ENCODE peak calls at places on chromosome 14, in seven cellular contexts. One of them, this sample, is unnamed.

GRCh38 chr14:71498151-71498734 is 434.0 kb upstream of the RGS6 start:
- DNase-seq in NCI-H774: no peak
- DNase-seq in substantia nigra: no peak
- DNase-seq in HS-5: no peak
- DNase-seq in activated T-cell treated with anti-CD3 and anti-CD28 coated beads for 4 hours: no peak
- DNase-seq in A172: no peak
- DNase-seq in HL-60: no peak
- DNase-seq in this sample: no peak

GRCh38 chr14:45211295-45211694 is 41.7 kb downstream of the MIS18BP1 start:
- DNase-seq in A172: no peak
- DNase-seq in substantia nigra: no peak
- DNase-seq in NCI-H774: no peak
- DNase-seq in HL-60: no peak
- DNase-seq in HS-5: no peak
- DNase-seq in activated T-cell treated with anti-CD3 and anti-CD28 coated beads for 4 hours: no peak
- DNase-seq in this sample: no peak

GRCh38 chr14:36268957-36269734 is 51.3 kb downstream of the MBIP start:
- DNase-seq in substantia nigra: no peak
- DNase-seq in HS-5: no peak
- DNase-seq in A172: no peak
- DNase-seq in activated T-cell treated with anti-CD3 and anti-CD28 coated beads for 4 hours: no peak
- DNase-seq in HL-60: no peak
- DNase-seq in NCI-H774: peak
- DNase-seq in this sample: no peak

GRCh38 chr14:73865536-73866113 is 14.0 kb downstream of the PTGR2 start:
- DNase-seq in HL-60: no peak
- DNase-seq in A172: no peak
- DNase-seq in activated T-cell treated with anti-CD3 and anti-CD28 coated beads for 4 hours: no peak
- DNase-seq in NCI-H774: no peak
- DNase-seq in substantia nigra: no peak
- DNase-seq in HS-5: no peak
- DNase-seq in this sample: no peak

GRCh38 chr14:97458302-97459137 is 661.3 kb downstream of the VRK1 start:
- DNase-seq in NCI-H774: no peak
- DNase-seq in activated T-cell treated with anti-CD3 and anti-CD28 coated beads for 4 hours: peak
- DNase-seq in HL-60: no peak
- DNase-seq in A172: no peak
- DNase-seq in HS-5: no peak
- DNase-seq in substantia nigra: peak
- DNase-seq in this sample: peak

GRCh38 chr14:22303589-22304195 is 285.3 kb downstream of the DAD1 start:
- DNase-seq in activated T-cell treated with anti-CD3 and anti-CD28 coated beads for 4 hours: no peak
- DNase-seq in HS-5: no peak
- DNase-seq in A172: no peak
- DNase-seq in HL-60: no peak
- DNase-seq in NCI-H774: no peak
- DNase-seq in substantia nigra: no peak
- DNase-seq in this sample: no peak

GRCh38 chr14:104557086-104557485 is 22.5 kb upstream of the C14orf180 start:
- DNase-seq in HL-60: no peak
- DNase-seq in A172: no peak
- DNase-seq in HS-5: no peak
- DNase-seq in NCI-H774: no peak
- DNase-seq in substantia nigra: no peak
- DNase-seq in activated T-cell treated with anti-CD3 and anti-CD28 coated beads for 4 hours: no peak
- DNase-seq in this sample: no peak

GRCh38 chr14:101121399-101122113 is 218.0 kb upstream of the RTL1 start:
- DNase-seq in substantia nigra: no peak
- DNase-seq in HS-5: no peak
- DNase-seq in NCI-H774: no peak
- DNase-seq in A172: no peak
- DNase-seq in activated T-cell treated with anti-CD3 and anti-CD28 coated beads for 4 hours: no peak
- DNase-seq in HL-60: no peak
- DNase-seq in this sample: no peak

GRCh38 chr14:106841701-106842100 is 1315.3 kb downstream of the TMEM121 start:
- DNase-seq in NCI-H774: no peak
- DNase-seq in activated T-cell treated with anti-CD3 and anti-CD28 coated beads for 4 hours: no peak
- DNase-seq in substantia nigra: no peak
- DNase-seq in HL-60: no peak
- DNase-seq in A172: peak
- DNase-seq in HS-5: no peak
- DNase-seq in this sample: no peak

GRCh38 chr14:23578560-23579310 is at the start of gene JPH4:
- DNase-seq in activated T-cell treated with anti-CD3 and anti-CD28 coated beads for 4 hours: no peak
- DNase-seq in HL-60: no peak
- DNase-seq in substantia nigra: no peak
- DNase-seq in HS-5: no peak
- DNase-seq in A172: no peak
- DNase-seq in NCI-H774: no peak
- DNase-seq in this sample: no peak

GRCh38 chr14:69945905-69946304 is 66.7 kb downstream of the SMOC1 start:
- DNase-seq in activated T-cell treated with anti-CD3 and anti-CD28 coated beads for 4 hours: no peak
- DNase-seq in HL-60: no peak
- DNase-seq in substantia nigra: no peak
- DNase-seq in HS-5: no peak
- DNase-seq in A172: no peak
- DNase-seq in NCI-H774: peak
- DNase-seq in this sample: no peak

GRCh38 chr14:94598506-94598815 is 13.7 kb upstream of the SERPINA3 start:
- DNase-seq in HS-5: no peak
- DNase-seq in A172: no peak
- DNase-seq in HL-60: no peak
- DNase-seq in activated T-cell treated with anti-CD3 and anti-CD28 coated beads for 4 hours: no peak
- DNase-seq in substantia nigra: no peak
- DNase-seq in NCI-H774: no peak
- DNase-seq in this sample: no peak

GRCh38 chr14:100281286-100282082 is 24.8 kb downstream of the SLC25A29 start:
- DNase-seq in A172: no peak
- DNase-seq in HS-5: no peak
- DNase-seq in substantia nigra: no peak
- DNase-seq in HL-60: no peak
- DNase-seq in NCI-H774: no peak
- DNase-seq in activated T-cell treated with anti-CD3 and anti-CD28 coated beads for 4 hours: no peak
- DNase-seq in this sample: peak

GRCh38 chr14:56760164-56760914 is 49.9 kb downstream of the OTX2 start:
- DNase-seq in HS-5: no peak
- DNase-seq in NCI-H774: no peak
- DNase-seq in A172: no peak
- DNase-seq in substantia nigra: no peak
- DNase-seq in activated T-cell treated with anti-CD3 and anti-CD28 coated beads for 4 hours: no peak
- DNase-seq in HL-60: no peak
- DNase-seq in this sample: no peak

GRCh38 chr14:50270932-50271331 is 39.6 kb upstream of the SOS2 start:
- DNase-seq in HL-60: no peak
- DNase-seq in activated T-cell treated with anti-CD3 and anti-CD28 coated beads for 4 hours: no peak
- DNase-seq in A172: no peak
- DNase-seq in substantia nigra: no peak
- DNase-seq in NCI-H774: no peak
- DNase-seq in HS-5: no peak
- DNase-seq in this sample: no peak

GRCh38 chr14:96089401-96089800 is 50.2 kb downstream of the C14orf132 start:
- DNase-seq in NCI-H774: no peak
- DNase-seq in HL-60: no peak
- DNase-seq in substantia nigra: no peak
- DNase-seq in A172: no peak
- DNase-seq in activated T-cell treated with anti-CD3 and anti-CD28 coated beads for 4 hours: no peak
- DNase-seq in HS-5: no peak
- DNase-seq in this sample: no peak

GRCh38 chr14:91376547-91377477 is 40.8 kb downstream of the CCDC88C start:
- DNase-seq in substantia nigra: no peak
- DNase-seq in A172: no peak
- DNase-seq in NCI-H774: no peak
- DNase-seq in activated T-cell treated with anti-CD3 and anti-CD28 coated beads for 4 hours: no peak
- DNase-seq in HL-60: no peak
- DNase-seq in HS-5: no peak
- DNase-seq in this sample: no peak

GRCh38 chr14:73789996-73790581 is 61.5 kb upstream of the PTGR2 start:
- DNase-seq in NCI-H774: no peak
- DNase-seq in A172: peak
- DNase-seq in substantia nigra: peak
- DNase-seq in activated T-cell treated with anti-CD3 and anti-CD28 coated beads for 4 hours: no peak
- DNase-seq in HS-5: peak
- DNase-seq in HL-60: no peak
- DNase-seq in this sample: peak

GRCh38 chr14:90400904-90401561 is 4.2 kb downstream of the CALM1 start:
- DNase-seq in NCI-H774: no peak
- DNase-seq in activated T-cell treated with anti-CD3 and anti-CD28 coated beads for 4 hours: no peak
- DNase-seq in substantia nigra: no peak
- DNase-seq in HS-5: no peak
- DNase-seq in A172: no peak
- DNase-seq in HL-60: peak
- DNase-seq in this sample: no peak

GRCh38 chr14:89813485-89814080 is 140.9 kb downstream of the EFCAB11 start:
- DNase-seq in NCI-H774: no peak
- DNase-seq in HS-5: no peak
- DNase-seq in A172: peak
- DNase-seq in activated T-cell treated with anti-CD3 and anti-CD28 coated beads for 4 hours: no peak
- DNase-seq in substantia nigra: no peak
- DNase-seq in HL-60: no peak
- DNase-seq in this sample: no peak

GRCh38 chr14:69695664-69696527 is 71.0 kb upstream of the SRSF5 start:
- DNase-seq in activated T-cell treated with anti-CD3 and anti-CD28 coated beads for 4 hours: no peak
- DNase-seq in HL-60: no peak
- DNase-seq in substantia nigra: peak
- DNase-seq in HS-5: no peak
- DNase-seq in A172: no peak
- DNase-seq in NCI-H774: peak
- DNase-seq in this sample: no peak

GRCh38 chr14:61940669-61941420 is 178.6 kb downstream of the SNAPC1 start:
- DNase-seq in HS-5: no peak
- DNase-seq in substantia nigra: no peak
- DNase-seq in HL-60: no peak
- DNase-seq in NCI-H774: no peak
- DNase-seq in A172: no peak
- DNase-seq in activated T-cell treated with anti-CD3 and anti-CD28 coated beads for 4 hours: no peak
- DNase-seq in this sample: no peak

GRCh38 chr14:92679246-92679645 is 69.2 kb downstream of the LGMN start:
- DNase-seq in NCI-H774: no peak
- DNase-seq in HL-60: no peak
- DNase-seq in A172: no peak
- DNase-seq in HS-5: no peak
- DNase-seq in substantia nigra: no peak
- DNase-seq in activated T-cell treated with anti-CD3 and anti-CD28 coated beads for 4 hours: no peak
- DNase-seq in this sample: no peak

GRCh38 chr14:69727860-69728259 is 39.1 kb upstream of the SRSF5 start:
- DNase-seq in activated T-cell treated with anti-CD3 and anti-CD28 coated beads for 4 hours: no peak
- DNase-seq in substantia nigra: no peak
- DNase-seq in HL-60: no peak
- DNase-seq in HS-5: no peak
- DNase-seq in NCI-H774: no peak
- DNase-seq in A172: no peak
- DNase-seq in this sample: no peak

GRCh38 chr14:78342879-78343278 is 172.7 kb downstream of the NRXN3 start:
- DNase-seq in A172: no peak
- DNase-seq in NCI-H774: no peak
- DNase-seq in substantia nigra: no peak
- DNase-seq in activated T-cell treated with anti-CD3 and anti-CD28 coated beads for 4 hours: no peak
- DNase-seq in HS-5: no peak
- DNase-seq in HL-60: no peak
- DNase-seq in this sample: no peak

GRCh38 chr14:104036250-104036649 is 49.2 kb upstream of the ASPG start:
- DNase-seq in HS-5: no peak
- DNase-seq in activated T-cell treated with anti-CD3 and anti-CD28 coated beads for 4 hours: no peak
- DNase-seq in NCI-H774: no peak
- DNase-seq in A172: no peak
- DNase-seq in HL-60: no peak
- DNase-seq in substantia nigra: no peak
- DNase-seq in this sample: no peak

GRCh38 chr14:52131640-52132320 is 62.9 kb upstream of the NID2 start:
- DNase-seq in substantia nigra: peak
- DNase-seq in activated T-cell treated with anti-CD3 and anti-CD28 coated beads for 4 hours: peak
- DNase-seq in NCI-H774: peak
- DNase-seq in HS-5: peak
- DNase-seq in HL-60: no peak
- DNase-seq in A172: peak
- DNase-seq in this sample: peak

GRCh38 chr14:81219821-81220487 is 805 bp downstream of the GTF2A1 start:
- DNase-seq in NCI-H774: peak
- DNase-seq in A172: no peak
- DNase-seq in activated T-cell treated with anti-CD3 and anti-CD28 coated beads for 4 hours: peak
- DNase-seq in HL-60: no peak
- DNase-seq in substantia nigra: peak
- DNase-seq in HS-5: no peak
- DNase-seq in this sample: peak

GRCh38 chr14:96717116-96717515 is 80.1 kb upstream of the VRK1 start:
- DNase-seq in NCI-H774: no peak
- DNase-seq in HS-5: no peak
- DNase-seq in HL-60: no peak
- DNase-seq in substantia nigra: no peak
- DNase-seq in A172: no peak
- DNase-seq in activated T-cell treated with anti-CD3 and anti-CD28 coated beads for 4 hours: no peak
- DNase-seq in this sample: no peak

GRCh38 chr14:96038920-96039632 is at the start of gene C14orf132:
- DNase-seq in A172: peak
- DNase-seq in HL-60: no peak
- DNase-seq in HS-5: no peak
- DNase-seq in NCI-H774: peak
- DNase-seq in substantia nigra: peak
- DNase-seq in activated T-cell treated with anti-CD3 and anti-CD28 coated beads for 4 hours: peak
- DNase-seq in this sample: peak